ENCODE peak calls at places on chromosomes 4 and X, in five cellular contexts. Z is aorta, C is hepatocyte, W is fibroblast of mammary gland, D is AG09309. N is an unnamed sample.

GRCh38 chr4:105088110-105088879 is 58.4 kb upstream of the TET2 start:
- DNase-seq in Z (no peak), C (peak), W (peak), D (peak), N (no peak)

GRCh38 chr4:98938386-98938785 is 9.5 kb upstream of the EIF4E start:
- DNase-seq in Z (no peak), C (peak), W (peak), D (no peak), N (no peak)

GRCh38 chrX:17596546-17597205 is 140.6 kb upstream of the SCML1 start:
- DNase-seq in Z (no peak), C (no peak), W (no peak), D (no peak), N (no peak)

GRCh38 chr4:95563638-95564337 is 15.0 kb upstream of the UNC5C start:
- DNase-seq in Z (no peak), C (no peak), W (no peak), D (no peak), N (no peak)

GRCh38 chrX:111254896-111255693 is 15.2 kb downstream of the CAPN6 start:
- DNase-seq in Z (no peak), C (no peak), W (no peak), D (no peak), N (no peak)

GRCh38 chr4:86005998-86006397 is 353.9 kb downstream of the MAPK10 start:
- DNase-seq in Z (no peak), C (no peak), W (no peak), D (no peak), N (no peak)

GRCh38 chr4:128528793-128529553 is 241.4 kb upstream of the PGRMC2 start:
- DNase-seq in Z (no peak), C (peak), W (peak), D (peak), N (peak)

GRCh38 chr4:178275671-178276360 is 833.6 kb upstream of the AGA start:
- DNase-seq in Z (no peak), C (no peak), W (no peak), D (no peak), N (no peak)

GRCh38 chrX:154321624-154322023 is 26.0 kb downstream of the TKTL1 start:
- DNase-seq in Z (no peak), C (no peak), W (no peak), D (no peak), N (peak)

GRCh38 chr4:100190643-100191600 is 654 bp upstream of the DDIT4L start:
- DNase-seq in Z (no peak), C (peak), W (peak), D (no peak), N (no peak)

GRCh38 chr4:8135666-8136065 is 22.9 kb downstream of the ABLIM2 start:
- DNase-seq in Z (no peak), C (no peak), W (no peak), D (no peak), N (no peak)

GRCh38 chr4:120568736-120569135 is 353.8 kb downstream of the PRDM5 start:
- DNase-seq in Z (no peak), C (no peak), W (no peak), D (no peak), N (no peak)

GRCh38 chr4:76611164-76611563 is 176.1 kb downstream of the SHROOM3 start:
- DNase-seq in Z (no peak), C (no peak), W (no peak), D (no peak), N (no peak)

N was measured in HT-29.